ENCODE peak calls at places on chromosomes 13 and 19, in six cellular contexts. L is WTC11, Q is K562, E is HepG2, U is H1, H is GM12878. I is an unnamed sample.

GRCh38 chr13:98358933-98359332 is 181.9 kb upstream of the RNF113B start:
- DNase-seq in U (no peak), L (no peak), Q (no peak), H (no peak), E (no peak), I (no peak)

GRCh38 chr19:8334458-8335342 is 8.4 kb downstream of the KANK3 start:
- DNase-seq in H (no peak), U (no peak), E (peak; percentile 27), L (peak; percentile 78), Q (peak; percentile 54), I (peak; percentile 82)

GRCh38 chr19:48615145-48616040 is 517 bp upstream of the FAM83E start:
- DNase-seq in U (no peak), H (no peak), E (no peak), Q (no peak), L (no peak), I (no peak)

GRCh38 chr13:57933606-57934005 is 302.1 kb downstream of the PCDH17 start:
- DNase-seq in H (no peak), L (no peak), Q (no peak), U (no peak), E (no peak), I (no peak)

GRCh38 chr13:111966969-111967368 is 100.0 kb upstream of the SOX1 start:
- DNase-seq in L (no peak), U (no peak), H (no peak), Q (no peak), E (no peak), I (no peak)

GRCh38 chr19:50266896-50267295 is 62.3 kb downstream of the KCNC3 start:
- DNase-seq in L (peak; percentile 96), Q (peak; percentile 59), H (no peak), E (no peak), U (peak; percentile 84), I (peak; percentile 47)

GRCh38 chr19:44685877-44686276 is 13.1 kb upstream of the CEACAM16 start:
- DNase-seq in L (no peak), Q (no peak), H (no peak), E (no peak), U (no peak), I (no peak)

GRCh38 chr19:13053761-13054604 is 48.7 kb downstream of the LYL1 start:
- DNase-seq in H (no peak), Q (no peak), L (peak; percentile 44), E (peak; percentile 97), U (no peak), I (peak; percentile 80)

GRCh38 chr13:104608280-104608679 is 1542.1 kb upstream of the SLC10A2 start:
- DNase-seq in U (no peak), E (no peak), Q (no peak), L (no peak), H (no peak), I (no peak)
- TF ChIP-seq ATF3 in U (no peak), E (no peak), Q (no peak), L (no peak), H (no peak), I (no peak)

DNA sequence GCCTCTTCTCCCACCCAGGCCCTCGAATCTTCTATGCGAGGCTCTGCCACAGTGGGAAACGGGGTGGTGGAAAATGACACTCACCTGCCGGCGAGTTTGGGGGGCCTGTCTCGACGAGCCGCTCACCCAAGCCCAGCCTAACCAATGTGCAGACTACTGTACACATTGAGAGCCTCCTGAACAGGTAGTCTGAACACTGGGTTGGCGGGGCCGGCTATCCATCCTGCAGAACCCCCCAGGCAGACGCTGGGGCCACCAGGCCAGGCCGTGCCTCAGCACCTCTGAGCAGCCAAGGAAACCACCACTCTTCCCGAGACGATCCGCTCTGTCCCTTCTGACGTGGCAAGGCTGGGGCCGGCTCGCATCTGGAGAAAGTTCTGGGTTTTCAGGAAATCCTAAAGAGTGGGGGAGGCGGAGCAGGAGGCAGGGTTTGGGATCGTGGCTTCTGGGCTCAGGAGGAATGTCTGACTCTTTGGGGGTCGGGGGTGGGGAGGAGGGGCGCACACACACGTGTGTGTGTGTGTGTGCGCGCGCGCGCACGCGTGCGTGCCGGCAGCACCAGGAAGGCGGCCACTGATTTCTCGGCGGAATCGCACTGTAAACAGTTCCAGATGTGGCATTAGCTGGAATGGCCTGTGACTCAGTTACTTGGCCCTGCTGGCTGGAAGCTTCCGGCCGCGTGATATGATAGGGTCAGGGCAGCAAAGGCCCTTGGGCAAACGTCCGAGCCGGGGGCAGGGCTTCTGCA is 18.5 kb downstream of the TMED1 start:
- DNase-seq in E (no peak), Q (no peak), U (no peak), L (no peak), H (no peak), I (no peak)
- TF ChIP-seq ATF3 in E (no peak), Q (no peak), U (no peak), L (no peak), H (no peak), I (no peak)

GRCh38 chr13:32048816-32049215 is 17.2 kb downstream of the FRY start:
- DNase-seq in U (no peak), H (no peak), E (peak; percentile 43), L (no peak), Q (no peak), I (no peak)

GRCh38 chr13:32047088-32047487 is 15.5 kb downstream of the FRY start:
- DNase-seq in L (no peak), H (no peak), E (no peak), Q (no peak), U (no peak), I (no peak)

GRCh38 chr13:32047796-32048195 is 16.2 kb downstream of the FRY start:
- DNase-seq in U (no peak), L (no peak), Q (no peak), E (no peak), H (no peak), I (no peak)

GRCh38 chr13:32045537-32045936 is 14.0 kb downstream of the FRY start:
- DNase-seq in L (no peak), Q (no peak), U (no peak), E (no peak), H (no peak), I (no peak)

DNA sequence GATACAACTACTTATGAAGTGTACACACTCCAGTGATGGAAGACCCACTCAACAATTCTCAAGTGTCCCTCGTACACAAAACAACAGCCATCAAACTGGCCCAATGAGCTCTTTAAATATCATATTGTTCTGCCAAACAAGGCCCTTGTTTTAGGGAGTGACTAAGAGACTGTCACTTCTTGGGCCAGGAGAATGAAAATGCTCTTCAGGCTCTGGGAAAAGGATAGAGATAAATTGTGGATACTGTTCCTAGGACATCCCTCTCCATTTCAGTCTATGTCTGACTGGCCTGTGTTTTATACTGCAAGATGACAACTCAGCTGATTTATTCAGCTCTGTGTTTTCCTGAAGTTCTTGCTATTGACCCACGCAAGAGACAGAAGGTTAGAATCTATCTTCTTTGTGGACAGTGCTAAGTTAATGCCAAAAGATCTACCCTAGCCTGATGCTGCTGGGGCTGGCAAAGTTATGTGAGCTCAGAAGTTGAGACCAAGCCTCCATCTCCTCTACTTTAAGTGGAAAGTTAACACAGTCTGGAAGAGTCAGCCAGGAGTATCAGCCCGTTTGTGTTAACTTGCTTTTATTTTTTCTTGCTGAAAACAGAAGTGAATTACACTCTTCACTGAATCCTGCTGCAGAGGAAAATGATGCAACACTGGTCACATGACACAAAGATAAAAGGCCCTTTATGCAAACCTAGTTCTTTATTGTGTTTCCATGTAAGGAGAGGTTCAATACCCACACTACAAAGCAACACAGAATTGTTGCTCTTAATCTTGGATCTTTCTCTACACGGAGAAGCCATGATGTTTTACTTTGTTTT is 14.6 kb downstream of the FRY start:
- DNase-seq in H (no peak), E (peak; percentile 92), L (no peak), Q (no peak), U (no peak), I (no peak)
- TF ChIP-seq ATF3 in H (no peak), E (peak; percentile 81), L (no peak), Q (no peak), U (peak; percentile 56), I (no peak)

GRCh38 chr13:31413531-31413930 is 213.8 kb downstream of the B3GLCT start:
- DNase-seq in E (no peak), L (no peak), H (no peak), U (no peak), Q (no peak), I (no peak)

GRCh38 chr13:31408927-31409326 is 209.2 kb downstream of the B3GLCT start:
- DNase-seq in E (no peak), L (no peak), Q (no peak), H (no peak), U (no peak), I (no peak)

DNA sequence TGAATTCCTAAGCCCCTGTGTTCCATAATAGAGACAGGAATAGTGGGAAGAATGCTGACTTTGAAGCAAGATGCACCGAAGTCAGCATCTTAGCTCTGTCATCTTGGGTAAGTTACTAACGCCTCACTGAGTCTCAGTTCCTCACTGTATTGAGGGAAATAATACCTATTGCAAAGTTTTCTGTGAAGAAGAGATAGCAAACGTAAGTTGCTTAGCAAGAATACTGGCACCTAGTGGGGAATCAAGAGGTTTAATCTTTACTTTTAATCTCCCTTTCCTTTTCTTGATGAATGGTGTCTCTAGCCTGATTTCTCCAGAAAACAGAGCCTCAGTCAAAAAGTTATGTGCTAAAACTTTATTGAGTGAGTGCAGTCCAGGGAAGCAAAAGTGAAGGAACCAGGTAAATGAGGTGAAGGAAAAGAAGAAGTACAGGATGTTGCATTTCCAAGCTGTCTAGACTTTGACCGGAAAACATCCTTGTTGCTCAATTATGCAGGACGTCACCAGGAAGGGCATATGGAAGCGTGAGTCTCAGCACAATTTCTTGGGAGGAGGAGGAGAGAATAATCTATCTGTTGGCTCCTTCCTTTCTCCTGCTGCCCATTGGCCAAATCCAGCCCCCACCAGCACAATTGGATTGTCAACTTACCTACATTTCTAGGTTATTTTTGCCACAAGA is 210.0 kb downstream of the B3GLCT start:
- DNase-seq in L (no peak), E (no peak), U (no peak), H (no peak), Q (no peak), I (no peak)
- TF ChIP-seq ATF3 in L (no peak), E (no peak), U (no peak), H (no peak), Q (no peak), I (no peak)

DNA sequence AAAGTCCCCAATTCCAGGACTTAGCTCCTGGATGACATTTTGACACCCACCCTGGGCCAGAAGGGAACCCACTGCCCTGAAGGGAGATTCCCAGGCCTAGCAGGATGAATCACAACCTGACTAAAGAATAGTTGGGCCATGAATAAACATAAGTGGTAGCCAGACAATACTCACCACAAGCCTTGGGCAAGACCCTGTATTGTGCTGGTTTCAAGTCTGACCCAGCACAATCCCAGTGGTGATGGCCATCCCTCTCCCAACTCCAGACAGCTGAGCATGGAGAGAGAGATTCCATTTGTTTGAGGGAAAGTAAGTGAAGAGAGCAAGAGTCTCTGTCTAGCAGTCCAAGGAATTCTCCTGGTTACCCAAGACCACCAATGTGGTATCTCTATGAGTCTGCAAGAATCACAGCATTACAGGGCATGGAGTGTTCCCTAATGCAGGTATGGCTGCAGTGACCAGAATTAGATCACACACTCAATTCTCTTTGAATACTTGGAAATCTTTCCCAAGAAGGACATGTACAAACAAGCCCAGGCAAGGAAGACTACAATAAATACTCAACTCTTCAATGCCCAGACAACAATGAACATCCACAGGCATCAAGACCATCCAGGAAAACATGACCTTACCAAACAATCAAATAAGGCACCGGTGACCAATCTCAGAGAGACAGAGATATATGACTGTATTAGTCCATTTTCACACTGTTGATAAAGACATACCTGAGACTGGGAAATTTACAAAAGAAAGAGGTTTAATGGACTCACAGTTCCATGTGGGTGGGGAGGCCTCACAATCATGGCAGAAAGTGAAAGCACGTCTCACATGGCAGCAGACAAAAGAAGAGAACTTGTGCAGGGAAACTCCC is 158.0 kb downstream of the VWA8 start:
- DNase-seq in Q (no peak), E (no peak), H (no peak), U (no peak), L (no peak), I (no peak)
- TF ChIP-seq ATF3 in Q (no peak), E (no peak), H (no peak), U (no peak), L (no peak), I (no peak)

I was measured in HCT116.